ENCODE peak calls at places on chromosomes 12 and 14, in nine cellular contexts. K is HTR-8/SVneo, P is T-helper 22 cell, D is ecto neural progenitor cell, G is psoas muscle, H is T-helper 1 cell, E is MM.1S, Q is left ventricle myocardium inferior, T is ovary. L is an unnamed sample.

GRCh38 chr14:75277000-75277795 is 1.4 kb upstream of the FOS start:
- DNase-seq in H (peak; percentile 59), G (peak; percentile 90), K (peak; percentile 93), P (peak; percentile 72), Q (peak; percentile 91), D (peak; percentile 87), T (peak; percentile 84), E (peak; percentile 33), L (peak; percentile 95)

GRCh38 chr12:56206373-56207166 is 15.2 kb downstream of the RNF41 start:
- DNase-seq in E (peak; percentile 46), K (peak; percentile 41), T (peak; percentile 31), P (no peak), D (peak; percentile 81), H (no peak), G (peak; percentile 43), Q (peak; percentile 43), L (peak; percentile 41)

GRCh38 chr12:92208613-92209121 is 63.0 kb upstream of the BTG1 start:
- DNase-seq in P (no peak), E (peak; percentile 95), H (no peak), G (no peak), Q (no peak), K (peak; percentile 18), D (no peak), T (no peak), L (peak; percentile 97)

GRCh38 chr14:23185046-23185445 is 1.6 kb upstream of the SLC7A8 start:
- DNase-seq in G (no peak), T (no peak), K (no peak), E (no peak), Q (no peak), D (no peak), H (no peak), P (no peak), L (peak; percentile 52)

GRCh38 chr12:107322063-107322462 is 228.7 kb upstream of the CRY1 start:
- DNase-seq in G (no peak), T (no peak), K (no peak), P (no peak), E (no peak), D (no peak), H (no peak), Q (no peak), L (no peak)

GRCh38 chr14:64464695-64465094 is 604 bp upstream of the AKAP5 start:
- DNase-seq in D (no peak), T (no peak), E (no peak), G (no peak), K (peak; percentile 69), Q (no peak), P (no peak), H (no peak), L (no peak)

GRCh38 chr14:79062226-79062625 is 892.1 kb downstream of the NRXN3 start:
- DNase-seq in E (no peak), Q (no peak), D (no peak), K (no peak), H (no peak), G (no peak), P (no peak), T (no peak), L (no peak)

GRCh38 chr14:67490201-67490600 is 1.7 kb upstream of the TMEM229B start:
- DNase-seq in E (no peak), H (no peak), G (no peak), P (no peak), D (no peak), Q (no peak), T (no peak), K (no peak), L (no peak)

GRCh38 chr14:73744175-73744867 is 30.1 kb upstream of the PNMA1 start:
- DNase-seq in Q (no peak), K (no peak), D (no peak), T (no peak), P (no peak), G (no peak), E (no peak), H (no peak), L (no peak)

GRCh38 chr14:34792593-34792992 is 78.2 kb upstream of the CFL2 start:
- DNase-seq in K (no peak), P (no peak), H (no peak), E (no peak), T (no peak), D (no peak), G (no peak), Q (no peak), L (no peak)

GRCh38 chr12:67069451-67070306 is 199.5 kb upstream of the CAND1 start:
- DNase-seq in H (no peak), Q (peak; percentile 28), K (peak; percentile 10), G (peak; percentile 16), P (peak; percentile 4), T (peak; percentile 26), E (peak; percentile 68), D (peak; percentile 89), L (peak; percentile 12)

GRCh38 chr14:64800000-64800399 is 79.7 kb downstream of the SPTB start:
- DNase-seq in E (peak; percentile 8), H (no peak), P (no peak), G (no peak), Q (peak; percentile 39), K (peak; percentile 81), T (no peak), D (no peak), L (peak; percentile 20)

GRCh38 chr14:73243341-73243740 is 6.0 kb downstream of the PAPLN start:
- DNase-seq in T (no peak), E (no peak), H (no peak), K (no peak), D (no peak), Q (no peak), P (no peak), G (no peak), L (no peak)